ENCODE peak calls at places on chromosome 13, in seven cellular contexts. One of them, this sample, is unnamed.

GRCh38 chr13:95948646-95949045 is 104.6 kb downstream of the UGGT2 start:
- DNase-seq in D721Med: no peak
- DNase-seq in glutamatergic neuron: no peak
- DNase-seq in GM20000: no peak
- DNase-seq in suprapubic skin: no peak
- DNase-seq in fibroblast of the aortic adventitia: peak; percentile 15
- DNase-seq in HFFc6: no peak
- DNase-seq in this sample: no peak

GRCh38 chr13:75372517-75372916 is 109.5 kb downstream of the TBC1D4 start:
- DNase-seq in glutamatergic neuron: no peak
- DNase-seq in HFFc6: peak; percentile 57
- DNase-seq in GM20000: peak; percentile 39
- DNase-seq in suprapubic skin: no peak
- DNase-seq in fibroblast of the aortic adventitia: peak; percentile 78
- DNase-seq in D721Med: no peak
- DNase-seq in this sample: no peak

GRCh38 chr13:76210262-76210661 is 574.1 kb downstream of the LMO7 start:
- DNase-seq in D721Med: no peak
- DNase-seq in HFFc6: no peak
- DNase-seq in fibroblast of the aortic adventitia: no peak
- DNase-seq in GM20000: no peak
- DNase-seq in suprapubic skin: no peak
- DNase-seq in glutamatergic neuron: no peak
- DNase-seq in this sample: no peak

GRCh38 chr13:22883961-22884360 is 296.8 kb upstream of the SGCG start:
- DNase-seq in suprapubic skin: no peak
- DNase-seq in HFFc6: no peak
- DNase-seq in glutamatergic neuron: no peak
- DNase-seq in D721Med: no peak
- DNase-seq in fibroblast of the aortic adventitia: no peak
- DNase-seq in GM20000: no peak
- DNase-seq in this sample: no peak

GRCh38 chr13:43159007-43159406 is 135.6 kb downstream of the DNAJC15 start:
- DNase-seq in fibroblast of the aortic adventitia: peak; percentile 54
- DNase-seq in glutamatergic neuron: no peak
- DNase-seq in GM20000: no peak
- DNase-seq in suprapubic skin: no peak
- DNase-seq in HFFc6: peak; percentile 60
- DNase-seq in D721Med: no peak
- DNase-seq in this sample: no peak

GRCh38 chr13:19156013-19156825 is 25.4 kb downstream of the TUBA3C start:
- DNase-seq in fibroblast of the aortic adventitia: no peak
- DNase-seq in GM20000: no peak
- DNase-seq in D721Med: no peak
- DNase-seq in glutamatergic neuron: no peak
- DNase-seq in suprapubic skin: no peak
- DNase-seq in HFFc6: no peak
- DNase-seq in this sample: no peak

GRCh38 chr13:75339635-75340374 is 142.2 kb downstream of the TBC1D4 start:
- DNase-seq in D721Med: no peak
- DNase-seq in suprapubic skin: no peak
- DNase-seq in glutamatergic neuron: no peak
- DNase-seq in GM20000: no peak
- DNase-seq in HFFc6: no peak
- DNase-seq in fibroblast of the aortic adventitia: no peak
- DNase-seq in this sample: no peak

GRCh38 chr13:101623469-101624209 is 171.2 kb downstream of the ITGBL1 start:
- DNase-seq in suprapubic skin: no peak
- DNase-seq in fibroblast of the aortic adventitia: peak; percentile 37
- DNase-seq in GM20000: no peak
- DNase-seq in glutamatergic neuron: no peak
- DNase-seq in D721Med: no peak
- DNase-seq in HFFc6: peak; percentile 29
- DNase-seq in this sample: no peak

GRCh38 chr13:86002921-86003488 is 203.8 kb upstream of the SLITRK6 start:
- DNase-seq in D721Med: no peak
- DNase-seq in fibroblast of the aortic adventitia: no peak
- DNase-seq in HFFc6: no peak
- DNase-seq in suprapubic skin: no peak
- DNase-seq in GM20000: no peak
- DNase-seq in glutamatergic neuron: no peak
- DNase-seq in this sample: no peak

GRCh38 chr13:44843403-44843802 is 145.9 kb downstream of the NUFIP1 start:
- DNase-seq in D721Med: no peak
- DNase-seq in glutamatergic neuron: no peak
- DNase-seq in GM20000: no peak
- DNase-seq in HFFc6: peak; percentile 38
- DNase-seq in suprapubic skin: no peak
- DNase-seq in fibroblast of the aortic adventitia: peak; percentile 71
- DNase-seq in this sample: no peak

GRCh38 chr13:77305276-77305675 is 21.6 kb downstream of the MYCBP2 start:
- DNase-seq in suprapubic skin: no peak
- DNase-seq in GM20000: no peak
- DNase-seq in glutamatergic neuron: no peak
- DNase-seq in D721Med: no peak
- DNase-seq in HFFc6: no peak
- DNase-seq in fibroblast of the aortic adventitia: no peak
- DNase-seq in this sample: no peak

DNA sequence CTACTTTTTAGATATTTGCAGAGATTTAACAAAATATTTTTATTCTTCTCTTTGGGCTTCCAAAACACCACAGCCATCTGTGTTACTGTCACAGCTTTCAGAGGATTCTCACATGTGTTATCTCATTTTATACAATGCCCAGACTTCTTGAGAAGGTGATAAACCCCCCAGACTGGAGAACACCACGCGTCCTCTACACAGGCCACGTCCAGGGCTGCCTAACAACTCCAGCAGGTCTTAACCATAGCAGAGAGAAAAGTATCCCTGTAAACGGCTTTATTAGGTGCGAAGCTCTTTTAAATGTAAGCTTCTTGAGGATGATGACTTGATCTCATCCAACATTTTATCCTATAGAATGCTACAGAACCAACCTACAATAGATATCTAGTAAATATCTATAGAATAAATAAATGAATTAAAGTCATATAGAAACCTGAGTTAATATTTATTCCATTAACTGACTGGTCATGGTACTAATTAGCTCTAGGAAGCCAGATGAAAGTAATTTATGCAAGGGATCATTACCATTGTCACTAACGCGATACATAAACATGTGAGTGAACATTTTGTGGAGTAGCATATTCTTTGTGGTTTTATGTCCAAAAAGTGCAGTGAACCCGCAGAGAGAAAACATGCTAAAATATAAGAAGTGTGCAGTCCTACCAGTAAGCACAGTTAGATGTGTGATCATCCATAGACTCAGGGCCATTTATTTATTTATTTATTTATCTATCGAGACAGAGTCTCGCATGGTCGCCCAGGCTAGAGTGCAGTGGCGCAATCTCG is 1.8 kb downstream of the GPR183 start:
- DNase-seq in D721Med: no peak
- DNase-seq in fibroblast of the aortic adventitia: no peak
- DNase-seq in suprapubic skin: no peak
- DNase-seq in HFFc6: no peak
- DNase-seq in GM20000: no peak
- DNase-seq in glutamatergic neuron: no peak
- DNase-seq in this sample: no peak
- TF ChIP-seq CTCF in D721Med: no peak
- TF ChIP-seq CTCF in fibroblast of the aortic adventitia: no peak
- TF ChIP-seq CTCF in suprapubic skin: no peak
- TF ChIP-seq CTCF in HFFc6: no peak
- TF ChIP-seq CTCF in GM20000: no peak
- TF ChIP-seq CTCF in glutamatergic neuron: no peak
- TF ChIP-seq CTCF in this sample: no peak

GRCh38 chr13:110274687-110275086 is 32.3 kb downstream of the COL4A1 start:
- DNase-seq in fibroblast of the aortic adventitia: peak; percentile 27
- DNase-seq in suprapubic skin: no peak
- DNase-seq in GM20000: no peak
- DNase-seq in glutamatergic neuron: no peak
- DNase-seq in HFFc6: no peak
- DNase-seq in D721Med: no peak
- DNase-seq in this sample: no peak
- TF ChIP-seq CTCF in fibroblast of the aortic adventitia: peak; percentile 33
- TF ChIP-seq CTCF in suprapubic skin: no peak
- TF ChIP-seq CTCF in GM20000: no peak
- TF ChIP-seq CTCF in glutamatergic neuron: no peak
- TF ChIP-seq CTCF in HFFc6: peak; percentile 49
- TF ChIP-seq CTCF in D721Med: peak; percentile 15
- TF ChIP-seq CTCF in this sample: no peak

GRCh38 chr13:73835138-73835721 is 299.0 kb downstream of the KLF12 start:
- DNase-seq in GM20000: peak; percentile 42
- DNase-seq in suprapubic skin: no peak
- DNase-seq in fibroblast of the aortic adventitia: peak; percentile 66
- DNase-seq in HFFc6: peak; percentile 47
- DNase-seq in glutamatergic neuron: no peak
- DNase-seq in D721Med: no peak
- DNase-seq in this sample: no peak
- TF ChIP-seq CTCF in GM20000: peak; percentile 48
- TF ChIP-seq CTCF in suprapubic skin: peak; percentile 43
- TF ChIP-seq CTCF in fibroblast of the aortic adventitia: peak; percentile 56
- TF ChIP-seq CTCF in HFFc6: peak; percentile 88
- TF ChIP-seq CTCF in glutamatergic neuron: peak; percentile 76
- TF ChIP-seq CTCF in D721Med: peak; percentile 65
- TF ChIP-seq CTCF in this sample: no peak

GRCh38 chr13:48299591-48299990 is 4.0 kb upstream of the RB1 start:
- DNase-seq in HFFc6: no peak
- DNase-seq in glutamatergic neuron: no peak
- DNase-seq in suprapubic skin: no peak
- DNase-seq in fibroblast of the aortic adventitia: no peak
- DNase-seq in D721Med: no peak
- DNase-seq in GM20000: no peak
- DNase-seq in this sample: no peak

GRCh38 chr13:48304132-48304876 is 753 bp downstream of the RB1 start:
- DNase-seq in fibroblast of the aortic adventitia: peak; percentile 64
- DNase-seq in HFFc6: peak; percentile 42
- DNase-seq in D721Med: no peak
- DNase-seq in GM20000: peak; percentile 90
- DNase-seq in suprapubic skin: no peak
- DNase-seq in glutamatergic neuron: peak; percentile 48
- DNase-seq in this sample: no peak

GRCh38 chr13:48302920-48303330 is 626 bp upstream of the RB1 start:
- DNase-seq in D721Med: no peak
- DNase-seq in suprapubic skin: no peak
- DNase-seq in glutamatergic neuron: no peak
- DNase-seq in HFFc6: no peak
- DNase-seq in GM20000: peak; percentile 15
- DNase-seq in fibroblast of the aortic adventitia: peak; percentile 62
- DNase-seq in this sample: no peak

DNA sequence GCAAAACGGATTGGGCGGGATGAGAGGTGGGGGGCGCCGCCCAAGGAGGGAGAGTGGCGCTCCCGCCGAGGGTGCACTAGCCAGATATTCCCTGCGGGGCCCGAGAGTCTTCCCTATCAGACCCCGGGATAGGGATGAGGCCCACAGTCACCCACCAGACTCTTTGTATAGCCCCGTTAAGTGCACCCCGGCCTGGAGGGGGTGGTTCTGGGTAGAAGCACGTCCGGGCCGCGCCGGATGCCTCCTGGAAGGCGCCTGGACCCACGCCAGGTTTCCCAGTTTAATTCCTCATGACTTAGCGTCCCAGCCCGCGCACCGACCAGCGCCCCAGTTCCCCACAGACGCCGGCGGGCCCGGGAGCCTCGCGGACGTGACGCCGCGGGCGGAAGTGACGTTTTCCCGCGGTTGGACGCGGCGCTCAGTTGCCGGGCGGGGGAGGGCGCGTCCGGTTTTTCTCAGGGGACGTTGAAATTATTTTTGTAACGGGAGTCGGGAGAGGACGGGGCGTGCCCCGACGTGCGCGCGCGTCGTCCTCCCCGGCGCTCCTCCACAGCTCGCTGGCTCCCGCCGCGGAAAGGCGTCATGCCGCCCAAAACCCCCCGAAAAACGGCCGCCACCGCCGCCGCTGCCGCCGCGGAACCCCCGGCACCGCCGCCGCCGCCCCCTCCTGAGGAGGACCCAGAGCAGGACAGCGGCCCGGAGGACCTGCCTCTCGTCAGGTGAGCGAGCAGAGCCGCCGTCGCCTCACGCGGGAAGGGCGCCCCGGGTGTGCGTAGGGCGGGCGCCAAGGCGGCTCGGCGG is at the start of gene RB1:
- DNase-seq in GM20000: peak; percentile 90
- DNase-seq in D721Med: peak; percentile 41
- DNase-seq in fibroblast of the aortic adventitia: peak; percentile 87
- DNase-seq in glutamatergic neuron: peak; percentile 86
- DNase-seq in suprapubic skin: peak; percentile 96
- DNase-seq in HFFc6: peak; percentile 90
- DNase-seq in this sample: peak; percentile 93
- TF ChIP-seq CTCF in GM20000: no peak
- TF ChIP-seq CTCF in D721Med: no peak
- TF ChIP-seq CTCF in fibroblast of the aortic adventitia: no peak
- TF ChIP-seq CTCF in glutamatergic neuron: no peak
- TF ChIP-seq CTCF in suprapubic skin: no peak
- TF ChIP-seq CTCF in HFFc6: no peak
- TF ChIP-seq CTCF in this sample: no peak

GRCh38 chr13:27171830-27172494 is 351 bp upstream of the USP12 start:
- DNase-seq in glutamatergic neuron: peak; percentile 95
- DNase-seq in D721Med: peak; percentile 82
- DNase-seq in fibroblast of the aortic adventitia: peak; percentile 89
- DNase-seq in suprapubic skin: peak; percentile 90
- DNase-seq in GM20000: peak; percentile 97
- DNase-seq in HFFc6: peak; percentile 86
- DNase-seq in this sample: peak; percentile 50
- TF ChIP-seq CTCF in glutamatergic neuron: no peak
- TF ChIP-seq CTCF in D721Med: no peak
- TF ChIP-seq CTCF in fibroblast of the aortic adventitia: no peak
- TF ChIP-seq CTCF in suprapubic skin: no peak
- TF ChIP-seq CTCF in GM20000: no peak
- TF ChIP-seq CTCF in HFFc6: peak; percentile 39
- TF ChIP-seq CTCF in this sample: no peak

GRCh38 chr13:35855531-35856019 is 275.6 kb downstream of the DCLK1 start:
- DNase-seq in suprapubic skin: no peak
- DNase-seq in fibroblast of the aortic adventitia: no peak
- DNase-seq in GM20000: no peak
- DNase-seq in glutamatergic neuron: no peak
- DNase-seq in D721Med: no peak
- DNase-seq in HFFc6: no peak
- DNase-seq in this sample: no peak
- TF ChIP-seq CTCF in suprapubic skin: no peak
- TF ChIP-seq CTCF in fibroblast of the aortic adventitia: no peak
- TF ChIP-seq CTCF in GM20000: no peak
- TF ChIP-seq CTCF in glutamatergic neuron: no peak
- TF ChIP-seq CTCF in D721Med: no peak
- TF ChIP-seq CTCF in HFFc6: no peak
- TF ChIP-seq CTCF in this sample: no peak

This sample was measured in omental fat pad.